ENCODE peak calls at places on chromosomes 13 and 19, in nine cellular contexts. C is GM06990; E is heart left ventricle; A is AG09309; Q is CD8-positive, alpha-beta T cell; S is B cell; L is Calu3; D is AG04450; Y is lower lobe of right lung. O is an unnamed sample.

GRCh38 chr13:60448907-60449510 is 52.0 kb downstream of the TDRD3 start:
- DNase-seq in C (no peak), E (no peak), A (peak), Q (no peak), S (no peak), L (peak), D (peak), Y (no peak), O (peak)

GRCh38 chr19:14517840-14518505 is at the start of gene DNAJB1:
- DNase-seq in C (peak), E (peak), A (no peak), Q (peak), S (peak), L (peak), D (no peak), Y (peak), O (peak)

GRCh38 chr19:38849746-38850230 is at the start of gene HNRNPL:
- DNase-seq in C (peak), E (peak), A (no peak), Q (peak), S (peak), L (no peak), D (no peak), Y (peak), O (peak)

GRCh38 chr19:18232540-18233223 is 6.4 kb upstream of the PDE4C start:
- DNase-seq in C (no peak), E (no peak), A (no peak), Q (no peak), S (no peak), L (peak), D (no peak), Y (no peak), O (no peak)

GRCh38 chr19:19232231-19232630 is 20.5 kb downstream of the NCAN start:
- DNase-seq in C (no peak), E (no peak), A (no peak), Q (no peak), S (no peak), L (no peak), D (no peak), Y (no peak), O (no peak)

GRCh38 chr13:93118081-93118615 is 108.5 kb upstream of the GPC6 start:
- DNase-seq in C (no peak), E (no peak), A (no peak), Q (no peak), S (no peak), L (no peak), D (no peak), Y (no peak), O (no peak)

GRCh38 chr19:35790981-35791813 is 15.8 kb downstream of the ARHGAP33 start:
- DNase-seq in C (no peak), E (no peak), A (no peak), Q (no peak), S (peak), L (no peak), D (no peak), Y (no peak), O (no peak)

GRCh38 chr19:46823049-46823448 is 27.6 kb downstream of the AP2S1 start:
- DNase-seq in C (no peak), E (no peak), A (no peak), Q (no peak), S (no peak), L (no peak), D (no peak), Y (no peak), O (no peak)

GRCh38 chr13:95226476-95226875 is 74.8 kb downstream of the ABCC4 start:
- DNase-seq in C (no peak), E (no peak), A (no peak), Q (no peak), S (no peak), L (no peak), D (no peak), Y (no peak), O (no peak)

GRCh38 chr19:40366697-40367561 is 18.4 kb downstream of the PLD3 start:
- DNase-seq in C (no peak), E (no peak), A (no peak), Q (no peak), S (peak), L (no peak), D (no peak), Y (peak), O (no peak)

GRCh38 chr13:98214008-98214643 is 37.1 kb upstream of the RNF113B start:
- DNase-seq in C (no peak), E (no peak), A (no peak), Q (no peak), S (no peak), L (no peak), D (peak), Y (no peak), O (no peak)

GRCh38 chr19:17775991-17776803 is 18.7 kb upstream of the B3GNT3 start:
- DNase-seq in C (peak), E (no peak), A (no peak), Q (no peak), S (peak), L (no peak), D (no peak), Y (peak), O (peak)

GRCh38 chr19:38975214-38975860 is at the start of gene FBXO17:
- DNase-seq in C (peak), E (peak), A (no peak), Q (no peak), S (no peak), L (peak), D (no peak), Y (peak), O (peak)

GRCh38 chr13:110887242-110887954 is 27.5 kb downstream of the ANKRD10 start:
- DNase-seq in C (no peak), E (no peak), A (no peak), Q (no peak), S (no peak), L (no peak), D (no peak), Y (no peak), O (no peak)

GRCh38 chr13:106649495-106649894 is 81.6 kb upstream of the ARGLU1 start:
- DNase-seq in C (no peak), E (no peak), A (no peak), Q (no peak), S (no peak), L (peak), D (no peak), Y (no peak), O (no peak)

GRCh38 chr13:32838985-32839384 is 177.2 kb upstream of the KL start:
- DNase-seq in C (peak), E (no peak), A (no peak), Q (no peak), S (peak), L (no peak), D (no peak), Y (no peak), O (peak)

GRCh38 chr13:113881614-113882265 is 17.9 kb upstream of the GAS6 start:
- DNase-seq in C (no peak), E (peak), A (no peak), Q (no peak), S (no peak), L (no peak), D (no peak), Y (no peak), O (no peak)

GRCh38 chr19:40231544-40232424 is 5.3 kb upstream of the CCNP start:
- DNase-seq in C (no peak), E (peak), A (no peak), Q (no peak), S (no peak), L (peak), D (no peak), Y (no peak), O (no peak)

GRCh38 chr13:66036024-66036614 is 1194.0 kb downstream of the PCDH9 start:
- DNase-seq in C (no peak), E (no peak), A (no peak), Q (no peak), S (no peak), L (no peak), D (no peak), Y (no peak), O (no peak)

GRCh38 chr19:50821622-50822021 is 2.0 kb downstream of the KLK1 start:
- DNase-seq in C (no peak), E (no peak), A (no peak), Q (no peak), S (no peak), L (no peak), D (no peak), Y (no peak), O (no peak)

GRCh38 chr19:41563847-41564514 is 12.0 kb upstream of the CEACAM21 start:
- DNase-seq in C (no peak), E (no peak), A (no peak), Q (no peak), S (peak), L (peak), D (no peak), Y (no peak), O (no peak)

GRCh38 chr19:46067691-46068090 is 26.9 kb upstream of the IGFL4 start:
- DNase-seq in C (no peak), E (no peak), A (no peak), Q (no peak), S (no peak), L (no peak), D (no peak), Y (no peak), O (no peak)

GRCh38 chr19:30116984-30117555 is 175.0 kb downstream of the URI1 start:
- DNase-seq in C (no peak), E (no peak), A (no peak), Q (no peak), S (no peak), L (no peak), D (no peak), Y (no peak), O (no peak)

GRCh38 chr13:92172191-92172590 is 773.8 kb downstream of the GPC5 start:
- DNase-seq in C (no peak), E (no peak), A (no peak), Q (no peak), S (no peak), L (no peak), D (no peak), Y (no peak), O (no peak)

GRCh38 chr13:42466123-42466522 is 107.8 kb upstream of the TNFSF11 start:
- DNase-seq in C (no peak), E (no peak), A (no peak), Q (no peak), S (no peak), L (no peak), D (no peak), Y (no peak), O (no peak)

GRCh38 chr19:45294291-45295029 is 28.2 kb downstream of the CKM start:
- DNase-seq in C (no peak), E (peak), A (no peak), Q (no peak), S (no peak), L (no peak), D (no peak), Y (no peak), O (no peak)

GRCh38 chr13:22369840-22370239 is 699.0 kb downstream of the FGF9 start:
- DNase-seq in C (no peak), E (no peak), A (no peak), Q (no peak), S (no peak), L (no peak), D (no peak), Y (no peak), O (no peak)

GRCh38 chr19:12720296-12720695 is 3.4 kb downstream of the TNPO2 start:
- DNase-seq in C (no peak), E (no peak), A (no peak), Q (no peak), S (no peak), L (no peak), D (no peak), Y (no peak), O (no peak)

GRCh38 chr13:28636078-28636477 is 22.9 kb upstream of the POMP start:
- DNase-seq in C (no peak), E (no peak), A (peak), Q (no peak), S (no peak), L (no peak), D (no peak), Y (no peak), O (no peak)

GRCh38 chr19:21824679-21825078 is 11.3 kb downstream of the ZNF43 start:
- DNase-seq in C (no peak), E (no peak), A (no peak), Q (no peak), S (no peak), L (no peak), D (no peak), Y (no peak), O (no peak)

GRCh38 chr19:13060233-13060963 is 42.3 kb downstream of the LYL1 start:
- DNase-seq in C (no peak), E (peak), A (no peak), Q (no peak), S (peak), L (peak), D (no peak), Y (peak), O (no peak)

GRCh38 chr19:55563261-55563690 is 17.4 kb downstream of the ZNF579 start:
- DNase-seq in C (no peak), E (peak), A (no peak), Q (no peak), S (no peak), L (no peak), D (no peak), Y (no peak), O (no peak)

GRCh38 chr13:41145136-41145908 is 12.7 kb upstream of the KBTBD6 start:
- DNase-seq in C (no peak), E (no peak), A (peak), Q (no peak), S (no peak), L (no peak), D (peak), Y (no peak), O (no peak)

GRCh38 chr13:40776681-40777165 is 5.7 kb upstream of the MRPS31 start:
- DNase-seq in C (peak), E (no peak), A (no peak), Q (peak), S (no peak), L (no peak), D (no peak), Y (no peak), O (peak)

GRCh38 chr13:35976126-35976525 is 155.1 kb downstream of the DCLK1 start:
- DNase-seq in C (no peak), E (no peak), A (no peak), Q (no peak), S (no peak), L (no peak), D (no peak), Y (no peak), O (no peak)

GRCh38 chr19:32324631-32325215 is 20.7 kb upstream of the ZNF507 start:
- DNase-seq in C (no peak), E (no peak), A (no peak), Q (no peak), S (no peak), L (no peak), D (no peak), Y (no peak), O (no peak)

GRCh38 chr19:5697022-5697889 is 7.2 kb downstream of the RPL36 start:
- DNase-seq in C (no peak), E (no peak), A (no peak), Q (no peak), S (no peak), L (no peak), D (no peak), Y (no peak), O (no peak)
- TF ChIP-seq CTCF in C (no peak), E (no peak), A (no peak), Q (no peak), S (no peak), L (no peak), D (no peak), Y (no peak), O (no peak)

DNA sequence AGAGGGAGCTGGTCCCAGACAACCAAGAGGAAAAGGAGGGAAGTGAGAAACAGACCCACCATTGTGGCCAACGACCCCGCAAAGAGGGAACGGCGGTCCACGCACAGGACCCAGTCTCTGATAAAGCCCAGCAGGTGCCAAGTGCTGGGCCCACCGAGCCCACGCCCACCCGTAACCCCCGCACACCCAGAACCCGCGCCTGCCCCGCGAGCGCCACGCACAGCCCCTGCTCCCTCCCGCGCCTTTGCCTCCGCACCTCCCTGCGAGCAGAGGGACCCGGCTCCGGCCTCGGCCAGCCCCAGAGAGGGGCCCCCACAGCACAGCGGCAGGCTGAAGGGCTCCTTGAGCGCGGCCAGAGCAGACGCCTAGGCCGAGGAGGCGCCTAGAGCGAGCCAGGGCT is 1192.2 kb downstream of the PCDH17 start:
- DNase-seq in C (no peak), E (no peak), A (no peak), Q (no peak), S (no peak), L (no peak), D (no peak), Y (no peak), O (no peak)
- TF ChIP-seq CTCF in C (no peak), E (no peak), A (no peak), Q (no peak), S (no peak), L (no peak), D (no peak), Y (no peak), O (no peak)

GRCh38 chr13:24293761-24294160 is 15.6 kb upstream of the C1QTNF9 start:
- DNase-seq in C (no peak), E (no peak), A (no peak), Q (no peak), S (no peak), L (no peak), D (no peak), Y (no peak), O (no peak)
- TF ChIP-seq CTCF in C (no peak), E (no peak), A (no peak), Q (no peak), S (no peak), L (no peak), D (no peak), Y (no peak), O (no peak)

DNA sequence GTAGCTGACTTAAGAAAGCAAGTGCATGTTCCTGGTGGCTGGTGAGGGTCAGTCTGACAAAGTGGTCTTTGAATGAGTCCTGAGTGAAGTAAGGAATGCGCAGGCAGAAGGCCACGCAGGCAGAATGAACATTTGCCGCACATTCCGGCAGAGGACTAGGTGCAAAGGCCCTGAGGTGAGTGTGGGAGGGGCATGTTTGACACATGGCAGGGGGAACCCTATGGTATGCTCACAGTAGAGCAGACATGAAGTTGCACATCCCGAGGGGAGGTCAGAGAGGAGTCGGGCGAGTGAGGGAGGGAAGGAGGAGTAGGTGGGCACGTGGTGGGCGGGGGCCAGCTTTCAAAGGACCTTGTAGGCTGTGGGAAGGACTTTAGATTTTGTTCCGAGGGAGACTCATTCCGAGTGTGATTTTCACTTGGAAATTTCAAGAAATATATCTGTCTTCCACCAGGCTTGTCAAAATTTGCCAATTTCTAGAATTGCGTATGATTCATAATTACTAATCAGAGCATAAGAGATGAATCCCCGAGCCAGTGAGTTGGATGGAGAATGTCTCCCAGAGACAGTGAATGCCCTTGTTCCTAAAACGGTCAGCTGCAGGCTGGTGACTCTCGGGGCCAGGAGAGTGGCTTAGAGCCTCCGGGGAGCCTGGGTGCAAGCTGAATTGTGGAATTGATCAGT is 40.3 kb downstream of the ERICH6B start:
- DNase-seq in C (no peak), E (no peak), A (no peak), Q (no peak), S (no peak), L (no peak), D (no peak), Y (no peak), O (no peak)
- TF ChIP-seq CTCF in C (no peak), E (no peak), A (no peak), Q (no peak), S (no peak), L (no peak), D (no peak), Y (no peak), O (no peak)

DNA sequence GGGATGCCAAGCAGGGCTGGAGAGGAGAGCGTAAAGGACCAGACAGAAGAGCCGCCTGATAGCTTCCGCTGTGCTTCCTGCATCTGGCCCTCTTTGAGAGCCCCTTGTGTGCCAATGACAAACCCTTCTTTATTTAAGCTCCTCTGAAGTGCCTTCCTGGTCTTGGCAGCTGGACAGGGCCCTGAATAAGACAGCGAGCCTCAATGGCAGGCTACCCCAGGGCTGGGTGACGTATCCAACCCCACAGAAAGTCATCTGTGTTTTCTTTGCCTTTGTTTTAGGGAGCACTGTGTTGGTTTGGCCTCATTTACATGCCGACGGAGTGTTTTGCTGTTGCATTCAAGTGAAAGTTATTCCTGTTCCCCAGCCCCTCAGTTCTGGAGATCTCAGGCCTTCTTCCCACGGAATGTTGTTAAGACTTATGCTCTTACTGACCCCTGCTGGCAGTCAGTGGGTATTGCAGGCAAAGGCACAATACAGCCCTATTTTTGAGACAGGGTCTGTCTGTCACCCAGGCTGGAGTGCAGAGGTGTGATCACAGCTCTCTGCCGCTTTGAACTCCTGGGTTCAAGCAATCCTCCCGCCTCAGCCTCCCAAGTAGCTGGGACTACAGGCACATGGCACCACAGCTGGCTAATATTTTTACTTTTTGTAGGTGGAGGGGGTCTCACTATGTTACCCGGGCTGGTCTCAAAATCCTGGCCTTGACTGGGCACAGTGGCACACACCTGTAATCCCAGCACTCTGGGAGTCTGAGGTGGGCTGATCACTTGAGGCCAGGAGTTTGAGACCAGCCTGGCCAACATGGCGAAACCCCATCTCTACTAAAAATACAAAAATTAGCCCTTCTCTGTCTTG is 16.8 kb downstream of the CCL25 start:
- DNase-seq in C (no peak), E (no peak), A (no peak), Q (no peak), S (no peak), L (no peak), D (no peak), Y (no peak), O (no peak)
- TF ChIP-seq CTCF in C (peak), E (no peak), A (peak), Q (peak), S (peak), L (peak), D (peak), Y (peak), O (peak)

DNA sequence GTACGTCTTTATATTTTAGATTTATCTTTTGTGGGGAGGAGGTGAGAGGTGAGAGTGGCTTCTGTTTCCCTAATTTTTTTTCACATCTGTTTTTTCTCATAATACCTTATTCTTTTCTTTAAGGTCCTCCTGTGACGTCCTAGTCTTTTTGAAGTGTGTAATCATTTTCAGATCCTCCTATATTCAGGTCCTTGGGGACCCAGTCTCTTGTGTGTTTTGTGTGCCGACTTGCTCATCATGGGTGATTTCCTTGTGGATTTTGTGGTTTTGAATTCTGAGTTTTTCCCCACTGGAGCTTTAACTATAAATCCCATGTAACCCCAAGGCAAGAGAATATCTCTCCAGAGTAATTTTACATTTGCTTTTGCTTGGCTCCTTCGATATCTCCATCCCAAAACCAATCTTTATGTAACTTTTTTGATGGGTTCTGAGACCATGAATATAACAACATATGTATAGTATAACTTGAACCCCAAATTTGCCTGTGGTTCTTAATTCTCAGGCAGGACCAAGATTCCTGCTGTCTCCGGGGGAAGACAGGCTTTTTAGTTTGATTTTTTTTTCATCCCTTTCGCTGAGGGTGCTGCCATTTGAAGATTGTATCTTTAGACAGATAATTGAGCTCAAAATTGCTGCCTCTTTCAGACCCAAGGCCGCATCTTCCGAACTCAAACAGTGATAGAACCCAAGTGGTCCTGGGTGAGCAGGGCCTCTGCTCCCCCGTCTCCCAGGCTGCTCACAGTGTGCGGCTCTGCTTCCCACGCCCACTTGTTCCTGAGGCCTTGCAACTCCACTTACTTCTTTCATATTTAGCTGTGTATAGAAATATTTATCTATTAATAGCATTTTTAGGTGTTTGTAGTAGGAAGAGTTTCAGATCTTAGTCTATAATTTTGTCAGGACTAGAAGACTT is 59.1 kb upstream of the GPR183 start:
- DNase-seq in C (no peak), E (no peak), A (no peak), Q (no peak), S (peak), L (no peak), D (no peak), Y (no peak), O (peak)
- TF ChIP-seq CTCF in C (no peak), E (no peak), A (no peak), Q (no peak), S (no peak), L (no peak), D (no peak), Y (no peak), O (no peak)